ENCODE peak calls at places on chromosome 12, in four cellular contexts. L, W, H and T are unnamed samples.

GRCh38 chr12:67452119-67452805 is 183.1 kb downstream of the CAND1 start:
- DNase-seq in L (no peak), W (no peak), H (no peak), T (no peak)

GRCh38 chr12:23854598-23854997 is 94.9 kb downstream of the SOX5 start:
- DNase-seq in L (no peak), W (no peak), H (no peak), T (no peak)

GRCh38 chr12:15971211-15971610 is 60.1 kb downstream of the DERA start:
- DNase-seq in L (no peak), W (no peak), H (no peak), T (no peak)

GRCh38 chr12:21500786-21501257 is 613 bp downstream of the RECQL start:
- DNase-seq in L (no peak), W (no peak), H (no peak), T (no peak)

GRCh38 chr12:102120886-102121285 is 903 bp downstream of the PARPBP start:
- DNase-seq in L (peak; percentile 29), W (no peak), H (no peak), T (no peak)

GRCh38 chr12:14664434-14665023 is 31.9 kb downstream of the GUCY2C start:
- DNase-seq in L (no peak), W (no peak), H (no peak), T (no peak)

GRCh38 chr12:46436741-46437140 is 64.2 kb upstream of the SLC38A2 start:
- DNase-seq in L (no peak), W (no peak), H (no peak), T (no peak)

GRCh38 chr12:21941522-21942376 is 523 bp upstream of the ABCC9 start:
- DNase-seq in L (peak; percentile 79), W (no peak), H (peak; percentile 10), T (peak; percentile 81)